ENCODE peak calls at places on chromosomes 6 and 20, in ten cellular contexts. One of them, this sample, is unnamed.

GRCh38 chr20:58231678-58232077 is 3.2 kb upstream of the ANKRD60 start:
- DNase-seq in amniotic stem cell: no peak
- DNase-seq in CD8-positive, alpha-beta T cell: no peak
- DNase-seq in cardiac muscle cell: peak; percentile 71
- DNase-seq in choroid plexus epithelial cell: no peak
- DNase-seq in ovary: no peak
- DNase-seq in right cardiac atrium: no peak
- DNase-seq in fibroblast of pulmonary artery: no peak
- DNase-seq in GM20000: no peak
- DNase-seq in D721Med: no peak
- DNase-seq in this sample: no peak

GRCh38 chr20:62745279-62745958 is 36.8 kb downstream of the NTSR1 start:
- DNase-seq in choroid plexus epithelial cell: no peak
- DNase-seq in ovary: peak; percentile 14
- DNase-seq in amniotic stem cell: no peak
- DNase-seq in cardiac muscle cell: no peak
- DNase-seq in GM20000: no peak
- DNase-seq in fibroblast of pulmonary artery: no peak
- DNase-seq in D721Med: no peak
- DNase-seq in right cardiac atrium: no peak
- DNase-seq in CD8-positive, alpha-beta T cell: no peak
- DNase-seq in this sample: no peak

GRCh38 chr6:75501756-75502155 is 8.2 kb upstream of the FILIP1 start:
- DNase-seq in ovary: no peak
- DNase-seq in amniotic stem cell: no peak
- DNase-seq in GM20000: no peak
- DNase-seq in cardiac muscle cell: no peak
- DNase-seq in right cardiac atrium: no peak
- DNase-seq in fibroblast of pulmonary artery: no peak
- DNase-seq in choroid plexus epithelial cell: peak; percentile 25
- DNase-seq in D721Med: no peak
- DNase-seq in CD8-positive, alpha-beta T cell: no peak
- DNase-seq in this sample: no peak

GRCh38 chr20:2508631-2509467 is at the start of gene ZNF343:
- DNase-seq in CD8-positive, alpha-beta T cell: peak; percentile 79
- DNase-seq in GM20000: peak; percentile 88
- DNase-seq in D721Med: peak; percentile 36
- DNase-seq in fibroblast of pulmonary artery: peak; percentile 81
- DNase-seq in ovary: peak; percentile 84
- DNase-seq in right cardiac atrium: peak; percentile 78
- DNase-seq in cardiac muscle cell: peak; percentile 90
- DNase-seq in choroid plexus epithelial cell: peak; percentile 85
- DNase-seq in amniotic stem cell: peak; percentile 59
- DNase-seq in this sample: peak; percentile 91

GRCh38 chr6:158231551-158232444 is 63.6 kb downstream of the GTF2H5 start:
- DNase-seq in choroid plexus epithelial cell: peak; percentile 50
- DNase-seq in amniotic stem cell: no peak
- DNase-seq in D721Med: peak; percentile 62
- DNase-seq in ovary: peak; percentile 82
- DNase-seq in CD8-positive, alpha-beta T cell: peak; percentile 68
- DNase-seq in GM20000: peak; percentile 97
- DNase-seq in fibroblast of pulmonary artery: peak; percentile 59
- DNase-seq in cardiac muscle cell: peak; percentile 87
- DNase-seq in right cardiac atrium: peak; percentile 76
- DNase-seq in this sample: peak; percentile 96

GRCh38 chr6:42571611-42572342 is 7.9 kb downstream of the UBR2 start:
- DNase-seq in choroid plexus epithelial cell: no peak
- DNase-seq in right cardiac atrium: no peak
- DNase-seq in amniotic stem cell: no peak
- DNase-seq in D721Med: no peak
- DNase-seq in cardiac muscle cell: no peak
- DNase-seq in ovary: no peak
- DNase-seq in CD8-positive, alpha-beta T cell: no peak
- DNase-seq in fibroblast of pulmonary artery: no peak
- DNase-seq in GM20000: no peak
- DNase-seq in this sample: no peak

GRCh38 chr20:58669287-58670006 is 18.4 kb downstream of the STX16 start:
- DNase-seq in fibroblast of pulmonary artery: no peak
- DNase-seq in choroid plexus epithelial cell: no peak
- DNase-seq in amniotic stem cell: no peak
- DNase-seq in right cardiac atrium: no peak
- DNase-seq in ovary: no peak
- DNase-seq in cardiac muscle cell: no peak
- DNase-seq in CD8-positive, alpha-beta T cell: no peak
- DNase-seq in GM20000: peak; percentile 69
- DNase-seq in D721Med: no peak
- DNase-seq in this sample: no peak

GRCh38 chr20:33601861-33602260 is 60.3 kb upstream of the C20orf144 start:
- DNase-seq in D721Med: no peak
- DNase-seq in fibroblast of pulmonary artery: no peak
- DNase-seq in GM20000: no peak
- DNase-seq in amniotic stem cell: no peak
- DNase-seq in CD8-positive, alpha-beta T cell: no peak
- DNase-seq in ovary: no peak
- DNase-seq in cardiac muscle cell: no peak
- DNase-seq in right cardiac atrium: no peak
- DNase-seq in choroid plexus epithelial cell: no peak
- DNase-seq in this sample: no peak

GRCh38 chr6:53984163-53984562 is 127.1 kb upstream of the MLIP start:
- DNase-seq in fibroblast of pulmonary artery: peak; percentile 90
- DNase-seq in ovary: no peak
- DNase-seq in cardiac muscle cell: no peak
- DNase-seq in GM20000: no peak
- DNase-seq in CD8-positive, alpha-beta T cell: no peak
- DNase-seq in amniotic stem cell: peak; percentile 85
- DNase-seq in D721Med: no peak
- DNase-seq in right cardiac atrium: no peak
- DNase-seq in choroid plexus epithelial cell: peak; percentile 96
- DNase-seq in this sample: no peak

GRCh38 chr6:12557760-12558159 is 158.8 kb upstream of the PHACTR1 start:
- DNase-seq in amniotic stem cell: no peak
- DNase-seq in choroid plexus epithelial cell: no peak
- DNase-seq in cardiac muscle cell: no peak
- DNase-seq in GM20000: no peak
- DNase-seq in ovary: no peak
- DNase-seq in CD8-positive, alpha-beta T cell: no peak
- DNase-seq in right cardiac atrium: no peak
- DNase-seq in fibroblast of pulmonary artery: no peak
- DNase-seq in D721Med: no peak
- DNase-seq in this sample: no peak

GRCh38 chr20:32891491-32891890 is 32.8 kb downstream of the EFCAB8 start:
- DNase-seq in D721Med: no peak
- DNase-seq in ovary: no peak
- DNase-seq in CD8-positive, alpha-beta T cell: no peak
- DNase-seq in fibroblast of pulmonary artery: no peak
- DNase-seq in GM20000: no peak
- DNase-seq in choroid plexus epithelial cell: no peak
- DNase-seq in amniotic stem cell: no peak
- DNase-seq in right cardiac atrium: no peak
- DNase-seq in cardiac muscle cell: no peak
- DNase-seq in this sample: no peak

This sample was measured in D341Med.